ENCODE peak calls at places on chromosomes 5 and 9, in eight cellular contexts. One of them, this sample, is unnamed.

GRCh38 chr5:178777557-178777956 is 47.1 kb upstream of the ZNF354A start:
- DNase-seq in amniotic stem cell: no peak
- DNase-seq in transverse colon: peak
- DNase-seq in stimulated activated naive CD8-positive, alpha-beta T cell treated with anti-CD3 and anti-CD28 coated beads, Interleukin-15, Interleukin-2, amounts not matched to agents 100 U/mL and 50 U/mL, for 24 hours: no peak
- DNase-seq in B cell: no peak
- DNase-seq in kidney: peak
- DNase-seq in GM04504: no peak
- DNase-seq in AG08396: no peak
- DNase-seq in this sample: no peak

GRCh38 chr9:108860354-108860753 is 1.7 kb upstream of the ACTL7A start:
- DNase-seq in amniotic stem cell: no peak
- DNase-seq in transverse colon: no peak
- DNase-seq in stimulated activated naive CD8-positive, alpha-beta T cell treated with anti-CD3 and anti-CD28 coated beads, Interleukin-15, Interleukin-2, amounts not matched to agents 100 U/mL and 50 U/mL, for 24 hours: no peak
- DNase-seq in B cell: no peak
- DNase-seq in kidney: no peak
- DNase-seq in GM04504: no peak
- DNase-seq in AG08396: no peak
- DNase-seq in this sample: no peak

GRCh38 chr9:438961-439768 is 224.5 kb downstream of the DOCK8 start:
- DNase-seq in amniotic stem cell: no peak
- DNase-seq in transverse colon: no peak
- DNase-seq in stimulated activated naive CD8-positive, alpha-beta T cell treated with anti-CD3 and anti-CD28 coated beads, Interleukin-15, Interleukin-2, amounts not matched to agents 100 U/mL and 50 U/mL, for 24 hours: no peak
- DNase-seq in B cell: no peak
- DNase-seq in kidney: no peak
- DNase-seq in GM04504: no peak
- DNase-seq in AG08396: no peak
- DNase-seq in this sample: no peak

GRCh38 chr5:1299961-1300360 is 5.1 kb upstream of the TERT start:
- DNase-seq in amniotic stem cell: no peak
- DNase-seq in transverse colon: no peak
- DNase-seq in stimulated activated naive CD8-positive, alpha-beta T cell treated with anti-CD3 and anti-CD28 coated beads, Interleukin-15, Interleukin-2, amounts not matched to agents 100 U/mL and 50 U/mL, for 24 hours: no peak
- DNase-seq in B cell: no peak
- DNase-seq in kidney: peak
- DNase-seq in GM04504: no peak
- DNase-seq in AG08396: no peak
- DNase-seq in this sample: no peak

GRCh38 chr5:133939668-133940067 is 28.8 kb downstream of the C5orf15 start:
- DNase-seq in amniotic stem cell: no peak
- DNase-seq in transverse colon: no peak
- DNase-seq in stimulated activated naive CD8-positive, alpha-beta T cell treated with anti-CD3 and anti-CD28 coated beads, Interleukin-15, Interleukin-2, amounts not matched to agents 100 U/mL and 50 U/mL, for 24 hours: no peak
- DNase-seq in B cell: no peak
- DNase-seq in kidney: no peak
- DNase-seq in GM04504: no peak
- DNase-seq in AG08396: no peak
- DNase-seq in this sample: no peak

GRCh38 chr5:179209359-179210150 is 135.7 kb downstream of the ADAMTS2 start:
- DNase-seq in amniotic stem cell: peak
- DNase-seq in transverse colon: no peak
- DNase-seq in stimulated activated naive CD8-positive, alpha-beta T cell treated with anti-CD3 and anti-CD28 coated beads, Interleukin-15, Interleukin-2, amounts not matched to agents 100 U/mL and 50 U/mL, for 24 hours: no peak
- DNase-seq in B cell: no peak
- DNase-seq in kidney: no peak
- DNase-seq in GM04504: peak
- DNase-seq in AG08396: peak
- DNase-seq in this sample: no peak

GRCh38 chr5:151733727-151734408 is 24.6 kb downstream of the ATOX1 start:
- DNase-seq in amniotic stem cell: no peak
- DNase-seq in transverse colon: no peak
- DNase-seq in stimulated activated naive CD8-positive, alpha-beta T cell treated with anti-CD3 and anti-CD28 coated beads, Interleukin-15, Interleukin-2, amounts not matched to agents 100 U/mL and 50 U/mL, for 24 hours: no peak
- DNase-seq in B cell: no peak
- DNase-seq in kidney: no peak
- DNase-seq in GM04504: peak
- DNase-seq in AG08396: no peak
- DNase-seq in this sample: no peak

GRCh38 chr9:106921989-106922388 is 59.0 kb downstream of the ZNF462 start:
- DNase-seq in amniotic stem cell: no peak
- DNase-seq in transverse colon: no peak
- DNase-seq in stimulated activated naive CD8-positive, alpha-beta T cell treated with anti-CD3 and anti-CD28 coated beads, Interleukin-15, Interleukin-2, amounts not matched to agents 100 U/mL and 50 U/mL, for 24 hours: no peak
- DNase-seq in B cell: no peak
- DNase-seq in kidney: no peak
- DNase-seq in GM04504: no peak
- DNase-seq in AG08396: peak
- DNase-seq in this sample: no peak

GRCh38 chr5:143051244-143052058 is 281.3 kb downstream of the ARHGAP26 start:
- DNase-seq in amniotic stem cell: peak
- DNase-seq in transverse colon: no peak
- DNase-seq in stimulated activated naive CD8-positive, alpha-beta T cell treated with anti-CD3 and anti-CD28 coated beads, Interleukin-15, Interleukin-2, amounts not matched to agents 100 U/mL and 50 U/mL, for 24 hours: no peak
- DNase-seq in B cell: no peak
- DNase-seq in kidney: no peak
- DNase-seq in GM04504: peak
- DNase-seq in AG08396: peak
- DNase-seq in this sample: no peak

GRCh38 chr5:91283326-91283725 is 99.8 kb downstream of the ARRDC3 start:
- DNase-seq in amniotic stem cell: no peak
- DNase-seq in transverse colon: no peak
- DNase-seq in stimulated activated naive CD8-positive, alpha-beta T cell treated with anti-CD3 and anti-CD28 coated beads, Interleukin-15, Interleukin-2, amounts not matched to agents 100 U/mL and 50 U/mL, for 24 hours: no peak
- DNase-seq in B cell: no peak
- DNase-seq in kidney: no peak
- DNase-seq in GM04504: no peak
- DNase-seq in AG08396: no peak
- DNase-seq in this sample: no peak

GRCh38 chr5:3962113-3962512 is 366.5 kb downstream of the IRX1 start:
- DNase-seq in amniotic stem cell: no peak
- DNase-seq in transverse colon: no peak
- DNase-seq in stimulated activated naive CD8-positive, alpha-beta T cell treated with anti-CD3 and anti-CD28 coated beads, Interleukin-15, Interleukin-2, amounts not matched to agents 100 U/mL and 50 U/mL, for 24 hours: no peak
- DNase-seq in B cell: no peak
- DNase-seq in kidney: no peak
- DNase-seq in GM04504: no peak
- DNase-seq in AG08396: no peak
- DNase-seq in this sample: no peak

GRCh38 chr5:58979090-58979489 is 396.2 kb downstream of the RAB3C start:
- DNase-seq in amniotic stem cell: no peak
- DNase-seq in transverse colon: no peak
- DNase-seq in stimulated activated naive CD8-positive, alpha-beta T cell treated with anti-CD3 and anti-CD28 coated beads, Interleukin-15, Interleukin-2, amounts not matched to agents 100 U/mL and 50 U/mL, for 24 hours: no peak
- DNase-seq in B cell: no peak
- DNase-seq in kidney: no peak
- DNase-seq in GM04504: no peak
- DNase-seq in AG08396: no peak
- DNase-seq in this sample: no peak

GRCh38 chr9:113479150-113479761 is 15.7 kb downstream of the RGS3 start:
- DNase-seq in amniotic stem cell: no peak
- DNase-seq in transverse colon: peak
- DNase-seq in stimulated activated naive CD8-positive, alpha-beta T cell treated with anti-CD3 and anti-CD28 coated beads, Interleukin-15, Interleukin-2, amounts not matched to agents 100 U/mL and 50 U/mL, for 24 hours: peak
- DNase-seq in B cell: no peak
- DNase-seq in kidney: no peak
- DNase-seq in GM04504: no peak
- DNase-seq in AG08396: no peak
- DNase-seq in this sample: no peak

GRCh38 chr5:16574789-16575785 is 41.7 kb downstream of the RETREG1 start:
- DNase-seq in amniotic stem cell: peak
- DNase-seq in transverse colon: no peak
- DNase-seq in stimulated activated naive CD8-positive, alpha-beta T cell treated with anti-CD3 and anti-CD28 coated beads, Interleukin-15, Interleukin-2, amounts not matched to agents 100 U/mL and 50 U/mL, for 24 hours: no peak
- DNase-seq in B cell: no peak
- DNase-seq in kidney: no peak
- DNase-seq in GM04504: peak
- DNase-seq in AG08396: peak
- DNase-seq in this sample: peak

GRCh38 chr5:167889276-167889675 is 402.2 kb upstream of the WWC1 start:
- DNase-seq in amniotic stem cell: no peak
- DNase-seq in transverse colon: no peak
- DNase-seq in stimulated activated naive CD8-positive, alpha-beta T cell treated with anti-CD3 and anti-CD28 coated beads, Interleukin-15, Interleukin-2, amounts not matched to agents 100 U/mL and 50 U/mL, for 24 hours: no peak
- DNase-seq in B cell: no peak
- DNase-seq in kidney: no peak
- DNase-seq in GM04504: no peak
- DNase-seq in AG08396: no peak
- DNase-seq in this sample: no peak

GRCh38 chr5:118174671-118175070 is 813.7 kb downstream of the DTWD2 start:
- DNase-seq in amniotic stem cell: no peak
- DNase-seq in transverse colon: no peak
- DNase-seq in stimulated activated naive CD8-positive, alpha-beta T cell treated with anti-CD3 and anti-CD28 coated beads, Interleukin-15, Interleukin-2, amounts not matched to agents 100 U/mL and 50 U/mL, for 24 hours: no peak
- DNase-seq in B cell: no peak
- DNase-seq in kidney: no peak
- DNase-seq in GM04504: no peak
- DNase-seq in AG08396: no peak
- DNase-seq in this sample: no peak

GRCh38 chr5:126868338-126868737 is 91.4 kb downstream of the LMNB1 start:
- DNase-seq in amniotic stem cell: no peak
- DNase-seq in transverse colon: no peak
- DNase-seq in stimulated activated naive CD8-positive, alpha-beta T cell treated with anti-CD3 and anti-CD28 coated beads, Interleukin-15, Interleukin-2, amounts not matched to agents 100 U/mL and 50 U/mL, for 24 hours: no peak
- DNase-seq in B cell: no peak
- DNase-seq in kidney: no peak
- DNase-seq in GM04504: no peak
- DNase-seq in AG08396: no peak
- DNase-seq in this sample: no peak

GRCh38 chr5:92421937-92422336 is 1038.8 kb upstream of the ARRDC3 start:
- DNase-seq in amniotic stem cell: no peak
- DNase-seq in transverse colon: no peak
- DNase-seq in stimulated activated naive CD8-positive, alpha-beta T cell treated with anti-CD3 and anti-CD28 coated beads, Interleukin-15, Interleukin-2, amounts not matched to agents 100 U/mL and 50 U/mL, for 24 hours: no peak
- DNase-seq in B cell: no peak
- DNase-seq in kidney: no peak
- DNase-seq in GM04504: no peak
- DNase-seq in AG08396: no peak
- DNase-seq in this sample: no peak

GRCh38 chr9:83526221-83526620 is 12.0 kb downstream of the FRMD3 start:
- DNase-seq in amniotic stem cell: no peak
- DNase-seq in transverse colon: no peak
- DNase-seq in stimulated activated naive CD8-positive, alpha-beta T cell treated with anti-CD3 and anti-CD28 coated beads, Interleukin-15, Interleukin-2, amounts not matched to agents 100 U/mL and 50 U/mL, for 24 hours: no peak
- DNase-seq in B cell: no peak
- DNase-seq in kidney: no peak
- DNase-seq in GM04504: no peak
- DNase-seq in AG08396: no peak
- DNase-seq in this sample: no peak

This sample was measured in SJSA1.